ENCODE peak calls at places on chromosome 13, in seven cellular contexts. X, E, P, Z, K, T and S are unnamed samples.

GRCh38 chr13:97388385-97388784 is 45.6 kb upstream of the RAP2A start:
- DNase-seq in T (no peak), P (peak; percentile 2), Z (no peak), K (no peak), E (no peak), X (no peak), S (no peak)

GRCh38 chr13:25473864-25474263 is 102.1 kb downstream of the ATP8A2 start:
- DNase-seq in T (no peak), X (no peak), Z (peak; percentile 14), E (no peak), K (no peak), P (no peak), S (no peak)

GRCh38 chr13:57874530-57874929 is 243.0 kb downstream of the PCDH17 start:
- DNase-seq in Z (no peak), T (no peak), E (no peak), K (no peak), P (no peak), X (no peak), S (no peak)

GRCh38 chr13:29676535-29676934 is 81.0 kb upstream of the SLC7A1 start:
- DNase-seq in P (no peak), E (no peak), X (no peak), K (no peak), T (no peak), Z (peak; percentile 80), S (peak; percentile 11)

GRCh38 chr13:23673354-23673753 is 103.1 kb downstream of the TNFRSF19 start:
- DNase-seq in E (no peak), Z (peak; percentile 96), K (no peak), X (no peak), T (peak; percentile 82), P (no peak), S (peak; percentile 49)

GRCh38 chr13:62293081-62293480 is 877.4 kb upstream of the PCDH20 start:
- DNase-seq in P (no peak), X (no peak), K (no peak), T (peak; percentile 46), E (no peak), Z (no peak), S (peak; percentile 4)

GRCh38 chr13:72146816-72147215 is 279.8 kb upstream of the DACH1 start:
- DNase-seq in X (no peak), P (no peak), K (no peak), T (peak; percentile 1), Z (no peak), E (no peak), S (no peak)

GRCh38 chr13:70864731-70865130 is 756.5 kb upstream of the KLHL1 start:
- DNase-seq in Z (no peak), T (no peak), P (no peak), K (no peak), E (no peak), X (no peak), S (no peak)

GRCh38 chr13:32829269-32829668 is 187.0 kb upstream of the KL start:
- DNase-seq in E (no peak), P (no peak), X (no peak), Z (no peak), T (peak; percentile 12), K (no peak), S (no peak)

GRCh38 chr13:98664510-98664909 is 87.6 kb upstream of the STK24 start:
- DNase-seq in P (no peak), K (no peak), E (no peak), T (no peak), X (no peak), Z (no peak), S (no peak)

GRCh38 chr13:69050696-69051095 is 1056.9 kb upstream of the ATXN8OS start:
- DNase-seq in P (no peak), T (no peak), K (no peak), E (peak; percentile 36), X (no peak), Z (no peak), S (no peak)

GRCh38 chr13:87671824-87672603 is 843 bp downstream of the SLITRK5 start:
- DNase-seq in P (peak; percentile 66), Z (peak; percentile 9), E (peak; percentile 58), T (no peak), X (peak; percentile 62), K (no peak), S (peak; percentile 11)

GRCh38 chr13:73740681-73741080 is 393.5 kb downstream of the KLF12 start:
- DNase-seq in E (no peak), K (no peak), P (no peak), X (no peak), Z (peak; percentile 76), T (no peak), S (no peak)

GRCh38 chr13:101026736-101027398 is 352.3 kb upstream of the TMTC4 start:
- DNase-seq in E (no peak), P (no peak), T (peak; percentile 31), Z (no peak), K (no peak), X (no peak), S (no peak)

GRCh38 chr13:79442221-79442620 is 36.2 kb upstream of the RBM26 start:
- DNase-seq in T (no peak), K (no peak), E (no peak), Z (no peak), X (no peak), P (no peak), S (no peak)

GRCh38 chr13:98187862-98188261 is 10.8 kb upstream of the RNF113B start:
- DNase-seq in K (no peak), Z (no peak), T (no peak), E (no peak), P (no peak), X (no peak), S (no peak)

GRCh38 chr13:31697290-31697689 is 42.0 kb upstream of the RXFP2 start:
- DNase-seq in T (no peak), K (no peak), E (no peak), Z (peak; percentile 29), P (no peak), X (no peak), S (no peak)
- TF ChIP-seq EZH2phosphoT487 in T (no peak), K (no peak), E (no peak), Z (no peak), P (no peak), X (no peak), S (no peak)

GRCh38 chr13:113852536-113853517 is 11.0 kb downstream of the GAS6 start:
- DNase-seq in Z (no peak), T (no peak), X (no peak), P (no peak), E (no peak), K (no peak), S (no peak)
- H3K27ac ChIP-seq in Z (peak overlapping the region; percentile 12), T (no peak overlapping the region), X (no peak overlapping the region), P (no peak overlapping the region), E (no peak overlapping the region), K (no peak overlapping the region), S (peak overlapping the region; percentile 1)

DNA sequence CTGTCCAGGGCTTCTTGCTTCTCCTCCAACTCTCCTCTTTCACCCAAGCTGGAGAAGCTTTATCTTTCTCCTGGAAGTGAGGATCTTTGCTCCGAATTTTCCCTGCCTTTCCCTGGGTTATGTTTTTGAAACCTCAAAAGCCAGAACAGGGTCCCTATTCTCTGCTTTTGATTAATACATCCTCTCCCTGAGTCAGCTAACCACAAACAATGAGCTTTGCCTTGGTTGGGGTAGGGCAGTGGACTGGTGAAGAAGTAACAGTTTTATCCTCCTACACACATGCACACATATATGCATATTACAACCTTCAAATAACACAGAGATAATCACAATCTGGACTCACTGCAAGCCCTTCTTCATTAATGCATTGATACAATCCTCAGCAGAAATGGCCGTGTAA is 44.6 kb downstream of the DLEU7 start:
- DNase-seq in P (no peak), X (no peak), K (no peak), Z (peak; percentile 61), E (no peak), T (peak; percentile 40), S (no peak)
- TF ChIP-seq EZH2phosphoT487 in P (no peak), X (no peak), K (no peak), Z (no peak), E (no peak), T (no peak), S (no peak)

DNA sequence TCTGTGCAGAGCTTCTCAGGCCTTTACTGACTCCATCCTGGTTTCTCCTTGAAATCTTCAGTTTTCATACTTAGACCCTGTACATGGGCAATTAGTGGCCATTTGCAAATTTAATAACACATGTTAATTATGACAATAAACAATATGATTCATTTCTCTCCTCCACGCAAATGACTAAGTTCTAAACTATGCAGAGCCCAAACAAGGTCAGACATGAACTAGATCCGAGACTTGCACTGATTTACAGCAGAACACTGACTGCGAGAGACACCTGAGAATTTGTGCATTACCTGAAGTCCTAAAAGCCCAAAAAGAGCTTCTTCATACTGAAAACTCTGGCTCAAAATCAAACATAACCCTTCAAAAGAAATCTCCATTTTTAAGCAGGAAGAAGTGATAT is 521.8 kb downstream of the MYO16 start:
- DNase-seq in P (no peak), T (peak; percentile 36), Z (no peak), E (no peak), K (no peak), X (no peak), S (no peak)
- H3K27ac ChIP-seq in P (no peak overlapping the region), T (no peak overlapping the region), Z (no peak overlapping the region), E (no peak overlapping the region), K (no peak overlapping the region), X (no peak overlapping the region), S (no peak overlapping the region)

GRCh38 chr13:91216928-91217700 is 130.4 kb upstream of the MIR17HG start:
- DNase-seq in E (peak; percentile 25), X (peak; percentile 97), K (no peak), Z (no peak), P (no peak), T (peak; percentile 2), S (no peak)

GRCh38 chr13:91220872-91221271 is 126.6 kb upstream of the MIR17HG start:
- DNase-seq in K (no peak), Z (no peak), T (no peak), E (peak; percentile 24), X (no peak), P (no peak), S (no peak)
- TF ChIP-seq EZH2phosphoT487 in K (no peak), Z (no peak), T (no peak), E (no peak), X (no peak), P (no peak), S (no peak)

DNA sequence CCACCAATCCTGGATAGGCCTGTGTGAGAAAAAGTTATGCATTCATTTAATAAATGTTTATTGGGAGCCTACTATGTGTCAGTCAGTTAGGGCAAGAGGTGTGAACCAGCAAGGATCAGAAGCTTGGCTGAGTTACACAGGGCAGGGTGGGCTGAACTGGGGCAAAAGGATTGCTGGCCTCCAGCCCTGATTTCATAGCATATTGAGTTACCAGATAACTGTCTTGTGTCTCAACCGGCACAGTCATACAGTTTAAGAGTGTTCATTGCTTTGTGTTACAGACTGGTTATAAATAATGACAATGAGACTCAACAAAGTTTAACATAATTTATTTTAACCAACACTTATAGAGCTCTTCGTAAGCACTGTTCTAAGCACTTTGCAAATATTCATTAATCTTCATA is 253.8 kb downstream of the DLEU7 start:
- DNase-seq in X (no peak), E (no peak), K (no peak), T (peak; percentile 65), Z (peak; percentile 96), P (no peak), S (peak; percentile 28)
- H3K27ac ChIP-seq in X (no peak overlapping the region), E (no peak overlapping the region), K (no peak overlapping the region), T (peak overlapping the region; percentile 64), Z (peak overlapping the region; percentile 93), P (no peak overlapping the region), S (no peak overlapping the region)